ENCODE peak calls at places on chromosome 15, in five cellular contexts. U is hepatocyte, L is HCT116, M is PC-9, V is GM23248. Z is an unnamed sample.

GRCh38 chr15:101440846-101441590 is 48.5 kb downstream of the PCSK6 start:
- DNase-seq in U (no peak), V (peak; percentile 10), L (no peak), M (no peak), Z (no peak)

GRCh38 chr15:101070502-101071273 is 151.5 kb downstream of the LRRK1 start:
- DNase-seq in L (no peak), U (no peak), M (peak; percentile 14), V (peak; percentile 90), Z (no peak)

GRCh38 chr15:75801859-75802593 is 41.2 kb upstream of the UBE2Q2 start:
- DNase-seq in L (peak; percentile 64), V (peak; percentile 86), M (peak; percentile 78), U (peak; percentile 91), Z (peak; percentile 92)

GRCh38 chr15:48500595-48500994 is 144.9 kb downstream of the FBN1 start:
- DNase-seq in L (no peak), V (peak; percentile 47), U (no peak), M (no peak), Z (no peak)

GRCh38 chr15:38895326-38896282 is 331.0 kb upstream of the RASGRP1 start:
- DNase-seq in U (no peak), M (no peak), L (no peak), V (peak; percentile 85), Z (no peak)

GRCh38 chr15:88649286-88649733 is 10.5 kb downstream of the ISG20 start:
- DNase-seq in V (peak; percentile 82), L (peak; percentile 34), M (no peak), U (no peak), Z (no peak)

GRCh38 chr15:83570756-83571155 is 83.2 kb upstream of the ADAMTSL3 start:
- DNase-seq in U (no peak), V (no peak), L (no peak), M (no peak), Z (no peak)

GRCh38 chr15:83164409-83165404 is 42.9 kb downstream of the HDGFL3 start:
- DNase-seq in L (no peak), U (no peak), V (peak; percentile 44), M (no peak), Z (no peak)

GRCh38 chr15:84888639-84889038 is 4.2 kb downstream of the SLC28A1 start:
- DNase-seq in U (no peak), L (no peak), V (no peak), M (no peak), Z (no peak)

GRCh38 chr15:100693451-100693850 is 91.1 kb downstream of the ASB7 start:
- DNase-seq in U (no peak), V (no peak), L (no peak), M (peak; percentile 45), Z (no peak)

GRCh38 chr15:65303687-65304392 is 637 bp upstream of the RNU5B-1 start:
- DNase-seq in L (peak; percentile 44), M (peak; percentile 61), V (peak; percentile 72), U (peak; percentile 71), Z (no peak)

GRCh38 chr15:65306551-65306950 is 2.1 kb downstream of the RNU5B-1 start:
- DNase-seq in V (no peak), U (no peak), L (no peak), M (no peak), Z (no peak)

GRCh38 chr15:65305144-65305758 is 774 bp downstream of the RNU5B-1 start:
- DNase-seq in U (no peak), V (no peak), L (no peak), M (no peak), Z (no peak)

GRCh38 chr15:65305776-65306175 is 1.3 kb downstream of the RNU5B-1 start:
- DNase-seq in M (no peak), L (no peak), V (no peak), U (no peak), Z (no peak)

GRCh38 chr15:65304393-65305143 is at the start of gene RNU5B-1:
- DNase-seq in M (peak; percentile 85), L (peak; percentile 97), V (peak; percentile 95), U (peak; percentile 91), Z (peak; percentile 96)
- H3K9me2 ChIP-seq in M (no peaks in the 10 kb centered on the region), L (no peaks in the 10 kb centered on the region), V (no peaks in the 10 kb centered on the region), U (no peaks in the 10 kb centered on the region), Z (no peaks in the 10 kb centered on the region)

GRCh38 chr15:68585574-68586273 is 6.9 kb downstream of the CORO2B start:
- DNase-seq in V (no peak), M (no peak), U (no peak), L (no peak), Z (no peak)

GRCh38 chr15:68586274-68586961 is 7.6 kb downstream of the CORO2B start:
- DNase-seq in L (peak; percentile 83), M (peak; percentile 38), V (peak; percentile 91), U (peak; percentile 57), Z (no peak)

GRCh38 chr15:68589783-68590710 is 11.3 kb downstream of the CORO2B start:
- DNase-seq in L (no peak), U (no peak), M (no peak), V (no peak), Z (no peak)

GRCh38 chr15:68589012-68589411 is 10.2 kb downstream of the CORO2B start:
- DNase-seq in U (no peak), V (no peak), L (no peak), M (no peak), Z (no peak)

DNA sequence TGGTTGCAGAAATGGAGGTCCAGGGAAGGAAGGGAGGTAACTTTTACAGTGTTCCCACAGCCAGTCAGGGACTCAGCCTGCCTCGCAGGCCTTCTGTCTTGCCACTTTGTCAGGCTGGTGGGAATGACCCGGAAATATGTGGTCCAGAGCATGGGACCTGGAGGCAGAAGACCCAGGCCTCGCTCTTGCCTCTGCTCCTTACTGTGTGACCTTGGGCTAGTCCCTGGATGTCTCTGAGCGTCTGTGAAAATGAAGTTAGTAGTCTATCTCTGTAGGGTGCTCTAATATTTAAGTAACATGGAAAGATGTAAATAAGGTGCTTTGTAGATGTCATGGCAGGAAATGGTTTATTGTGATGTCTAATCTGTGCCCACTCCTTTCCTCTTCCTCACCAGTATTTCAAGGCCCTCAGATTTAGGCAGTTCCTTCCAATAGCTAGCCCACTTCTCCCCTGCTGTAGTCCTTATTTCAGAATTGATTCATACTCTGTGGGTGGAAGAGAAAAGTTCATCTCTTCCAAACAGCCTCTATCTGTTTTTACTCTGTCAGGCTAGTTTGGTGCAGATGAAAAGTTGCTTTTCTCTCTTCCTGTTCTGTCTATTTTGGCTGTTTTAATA is 9.1 kb downstream of the CORO2B start:
- DNase-seq in V (no peak), L (no peak), U (no peak), M (no peak), Z (no peak)
- H3K79me2 ChIP-seq in V (peaks cover 41% of the 10 kb centered on the region), L (no peaks in the 10 kb centered on the region), U (no peaks in the 10 kb centered on the region), M (no peaks in the 10 kb centered on the region), Z (no peaks in the 10 kb centered on the region)

GRCh38 chr15:89761929-89762328 is 10.9 kb upstream of the MESP1 start:
- DNase-seq in M (no peak), L (no peak), U (peak; percentile 47), V (no peak), Z (no peak)

GRCh38 chr15:89760303-89761008 is 9.4 kb upstream of the MESP1 start:
- DNase-seq in M (peak; percentile 85), L (peak; percentile 39), V (peak; percentile 71), U (peak; percentile 86), Z (peak; percentile 90)

GRCh38 chr15:89759835-89760234 is 8.8 kb upstream of the MESP1 start:
- DNase-seq in M (no peak), L (no peak), U (no peak), V (no peak), Z (no peak)

GRCh38 chr15:89758981-89759380 is 7.9 kb upstream of the MESP1 start:
- DNase-seq in U (no peak), V (no peak), L (no peak), M (no peak), Z (no peak)

DNA sequence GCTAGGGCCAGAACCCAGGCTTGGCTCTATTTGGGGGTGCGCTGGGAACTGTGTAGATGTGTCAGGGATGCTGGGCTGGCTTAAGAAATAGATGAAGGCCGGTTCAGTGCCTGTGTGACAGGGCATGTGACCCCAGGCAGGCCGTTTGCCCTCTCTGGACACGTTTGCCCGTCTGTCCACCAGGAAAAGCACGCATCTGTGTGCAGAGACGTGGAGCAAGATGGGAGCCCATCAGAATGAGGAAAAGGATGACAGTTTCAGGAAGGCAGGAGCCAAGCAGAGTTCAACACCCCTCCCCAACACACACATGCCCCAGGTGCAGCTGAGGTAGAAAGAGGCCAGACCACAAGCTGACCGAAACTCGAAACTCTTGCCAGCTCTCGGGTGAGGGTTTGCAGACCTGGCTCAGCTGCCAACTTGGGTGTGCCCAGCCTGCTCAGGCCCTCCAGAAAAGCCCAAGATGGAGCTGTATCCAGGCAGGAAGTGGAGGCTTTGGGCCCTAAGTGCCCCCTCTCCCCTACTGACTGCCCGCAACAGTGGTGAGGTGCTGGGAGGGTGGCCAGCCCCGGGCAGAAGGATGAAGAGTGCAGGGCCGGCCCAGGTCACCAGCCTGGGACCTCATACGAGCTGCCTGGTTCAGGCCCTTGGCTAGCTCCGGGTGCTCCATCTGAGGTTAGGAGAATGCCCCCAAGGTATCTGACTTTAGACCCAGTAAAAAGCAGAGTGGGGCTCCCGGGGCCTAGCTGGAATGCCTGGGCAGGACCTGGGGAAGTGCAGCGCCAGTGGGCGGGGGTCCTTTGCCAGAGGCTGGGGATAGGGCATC is 10.2 kb upstream of the MESP1 start:
- DNase-seq in M (peak; percentile 91), U (no peak), V (no peak), L (no peak), Z (no peak)
- H3K9me2 ChIP-seq in M (peaks cover 4% of the 10 kb centered on the region), U (no peaks in the 10 kb centered on the region), V (no peaks in the 10 kb centered on the region), L (no peaks in the 10 kb centered on the region), Z (no peaks in the 10 kb centered on the region)

DNA sequence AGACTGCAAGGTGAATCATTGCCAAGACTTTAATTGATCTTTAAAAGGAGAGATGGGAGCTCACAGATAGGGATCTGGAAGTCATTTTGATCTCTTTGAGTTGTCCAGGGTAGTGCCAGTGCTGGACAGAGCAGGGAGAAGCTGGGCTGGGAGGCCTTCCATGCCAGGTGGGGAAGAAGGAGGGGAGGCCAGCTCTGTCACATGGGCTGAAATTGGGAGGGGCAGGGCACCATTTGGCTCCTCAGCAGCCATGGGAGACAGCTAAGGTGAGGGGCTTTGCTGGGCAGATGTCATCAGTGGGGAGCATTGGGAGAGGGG is 23.4 kb downstream of the SMAD6 start:
- DNase-seq in M (no peak), U (no peak), V (no peak), L (no peak), Z (no peak)
- H3K79me2 ChIP-seq in M (no peaks in the 10 kb centered on the region), U (peaks cover 100% of the 10 kb centered on the region), V (peaks cover 99% of the 10 kb centered on the region), L (no peaks in the 10 kb centered on the region), Z (no peaks in the 10 kb centered on the region)

DNA sequence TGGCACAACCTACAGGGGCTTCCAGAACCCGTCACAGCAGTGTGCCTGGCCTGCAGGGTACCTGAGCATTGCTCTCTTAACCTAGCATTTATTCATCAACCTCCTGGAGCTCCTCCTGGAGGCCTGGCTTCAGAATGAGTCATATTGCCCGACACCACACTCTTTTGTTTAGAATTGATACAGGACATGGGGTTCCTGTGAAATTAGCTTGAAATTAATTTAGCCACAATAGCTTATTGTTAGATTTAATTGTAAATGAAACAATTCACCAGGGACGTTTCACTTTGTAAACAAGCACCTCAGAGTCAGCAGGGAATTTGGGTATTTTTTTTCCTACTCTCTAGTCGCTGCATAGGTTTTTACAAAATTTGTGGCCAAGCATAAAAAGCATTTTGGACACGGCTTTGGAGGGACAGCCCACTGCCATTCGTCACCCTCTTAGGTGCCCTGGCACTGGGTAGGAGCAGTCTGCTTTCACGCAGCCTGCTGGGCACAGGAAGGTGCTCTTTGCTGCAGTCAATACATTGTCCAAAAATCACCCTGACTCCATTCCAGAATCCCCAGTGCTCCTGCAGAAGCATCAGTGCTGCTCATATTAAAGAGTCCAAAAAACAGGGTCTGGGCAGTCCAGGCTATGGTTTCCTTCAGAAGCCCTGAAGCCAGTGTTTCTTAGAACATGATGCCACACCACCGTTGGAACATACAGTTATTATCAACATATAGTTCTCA is 60.8 kb upstream of the MEF2A start:
- DNase-seq in M (peak; percentile 10), U (no peak), L (no peak), V (peak; percentile 49), Z (peak; percentile 90)
- H3K9me2 ChIP-seq in M (no peaks in the 10 kb centered on the region), U (no peaks in the 10 kb centered on the region), L (no peaks in the 10 kb centered on the region), V (no peaks in the 10 kb centered on the region), Z (no peaks in the 10 kb centered on the region)

GRCh38 chr15:73632670-73633058 is 525 bp downstream of the NPTN start:
- DNase-seq in L (no peak), V (no peak), M (no peak), U (no peak), Z (peak; percentile 58)
- H3K79me2 ChIP-seq in L (peaks cover 52% of the 10 kb centered on the region), V (peaks cover 52% of the 10 kb centered on the region), M (peaks cover 50% of the 10 kb centered on the region), U (peaks cover 52% of the 10 kb centered on the region), Z (peaks cover 50% of the 10 kb centered on the region)